ENCODE peak calls at places on chromosome 18, in four cellular contexts. W, A, R and S are unnamed samples.

GRCh38 chr18:67232406-67232805 is 284.1 kb downstream of the DSEL start:
- DNase-seq in W (no peak), A (no peak), R (no peak), S (no peak)

GRCh38 chr18:68840554-68841263 is 42.8 kb downstream of the CCDC102B start:
- DNase-seq in W (no peak), A (no peak), R (no peak), S (no peak)

GRCh38 chr18:48390641-48391040 is 18.5 kb downstream of the ZBTB7C start:
- DNase-seq in W (no peak), A (no peak), R (no peak), S (no peak)

GRCh38 chr18:37294951-37295350 is 270.6 kb downstream of the CELF4 start:
- DNase-seq in W (peak; percentile 72), A (no peak), R (no peak), S (no peak)

GRCh38 chr18:48230459-48231113 is 178.6 kb downstream of the ZBTB7C start:
- DNase-seq in W (peak; percentile 78), A (no peak), R (no peak), S (no peak)

GRCh38 chr18:55153346-55153745 is 194.1 kb upstream of the CCDC68 start:
- DNase-seq in W (no peak), A (no peak), R (no peak), S (no peak)

GRCh38 chr18:52903858-52904257 is 563.9 kb downstream of the DCC start:
- DNase-seq in W (peak; percentile 40), A (no peak), R (no peak), S (no peak)

GRCh38 chr18:39701071-39701783 is 2135.6 kb upstream of the CELF4 start:
- DNase-seq in W (no peak), A (no peak), R (no peak), S (no peak)

GRCh38 chr18:73708596-73708995 is 439.0 kb downstream of the FBXO15 start:
- DNase-seq in W (no peak), A (no peak), R (no peak), S (no peak)